ENCODE peak calls at places on chromosomes 5 and 9, in eight cellular contexts. V, U, M, N, T, J, C and O are unnamed samples.

GRCh38 chr5:170139786-170140335 is 34.2 kb downstream of the FOXI1 start:
- DNase-seq in N (no peak), U (no peak), C (no peak), M (no peak), T (peak), V (no peak), J (no peak), O (no peak)

GRCh38 chr9:90838098-90838497 is 36.5 kb downstream of the SYK start:
- DNase-seq in J (no peak), N (peak), C (no peak), T (no peak), U (no peak), M (no peak), V (no peak), O (no peak)

GRCh38 chr9:70625078-70625477 is 210.6 kb upstream of the KLF9 start:
- DNase-seq in V (no peak), T (no peak), C (no peak), M (no peak), U (no peak), J (no peak), N (peak), O (no peak)

GRCh38 chr5:158522001-158522400 is 577.7 kb downstream of the EBF1 start:
- DNase-seq in M (no peak), V (no peak), T (no peak), N (no peak), J (no peak), C (no peak), U (peak), O (no peak)

GRCh38 chr5:30502277-30502676 is 691.2 kb upstream of the CDH6 start:
- DNase-seq in N (no peak), T (no peak), U (peak), J (no peak), M (no peak), C (no peak), V (no peak), O (no peak)

GRCh38 chr5:163408311-163408923 is 29.0 kb upstream of the CCNG1 start:
- DNase-seq in V (no peak), J (peak), N (peak), C (peak), M (no peak), U (peak), T (peak), O (peak)

GRCh38 chr5:172383231-172383802 is 71.0 kb downstream of the SH3PXD2B start:
- DNase-seq in N (no peak), V (no peak), T (no peak), J (peak), M (no peak), C (peak), U (peak), O (no peak)

GRCh38 chr5:179803651-179804598 is 2.7 kb downstream of the MGAT4B start:
- DNase-seq in J (no peak), C (peak), T (no peak), M (peak), V (peak), U (no peak), N (no peak), O (no peak)

GRCh38 chr5:157252741-157253465 is 13.0 kb upstream of the CYFIP2 start:
- DNase-seq in T (no peak), M (no peak), C (no peak), N (no peak), U (peak), J (no peak), V (no peak), O (peak)

GRCh38 chr9:123861086-123861707 is 68.7 kb downstream of the DENND1A start:
- DNase-seq in U (peak), J (no peak), N (no peak), M (no peak), C (no peak), V (no peak), T (no peak), O (no peak)

GRCh38 chr9:17462869-17463464 is 115.9 kb upstream of the SH3GL2 start:
- DNase-seq in J (peak), V (no peak), C (no peak), N (peak), U (peak), T (no peak), M (no peak), O (peak)

GRCh38 chr5:172788771-172789686 is 18.0 kb upstream of the DUSP1 start:
- DNase-seq in U (no peak), V (peak), C (no peak), M (peak), J (no peak), N (no peak), T (no peak), O (no peak)

GRCh38 chr9:128905964-128906363 is 14.8 kb upstream of the PHYHD1 start:
- DNase-seq in M (no peak), C (no peak), T (no peak), U (no peak), V (no peak), N (no peak), J (no peak), O (no peak)

GRCh38 chr5:151095341-151096000 is 14.6 kb upstream of the TNIP1 start:
- DNase-seq in M (no peak), U (peak), N (no peak), V (no peak), T (no peak), C (no peak), J (no peak), O (no peak)

GRCh38 chr5:127602481-127602880 is 46.4 kb upstream of the CTXN3 start:
- DNase-seq in N (peak), M (no peak), T (no peak), C (no peak), J (no peak), V (no peak), U (no peak), O (no peak)

GRCh38 chr9:91089405-91090131 is 272.1 kb downstream of the AUH start:
- DNase-seq in V (no peak), J (no peak), T (no peak), C (peak), M (no peak), U (peak), N (peak), O (no peak)

GRCh38 chr9:38690574-38690973 is 29.4 kb downstream of the FAM240B start:
- DNase-seq in U (no peak), N (no peak), V (no peak), M (no peak), C (no peak), T (no peak), J (no peak), O (no peak)

GRCh38 chr5:130282044-130282443 is 377.8 kb downstream of the CHSY3 start:
- DNase-seq in T (no peak), V (no peak), C (no peak), U (peak), J (no peak), N (no peak), M (no peak), O (no peak)

GRCh38 chr5:132294728-132295504 is 722 bp downstream of the SLC22A4 start:
- DNase-seq in U (peak), J (no peak), M (peak), T (peak), N (peak), C (peak), V (peak), O (peak)

GRCh38 chr5:132298305-132298704 is 4.1 kb downstream of the SLC22A4 start:
- DNase-seq in C (no peak), J (no peak), V (no peak), M (no peak), T (no peak), U (peak), N (no peak), O (no peak)

GRCh38 chr5:132297211-132297940 is 3.2 kb downstream of the SLC22A4 start:
- DNase-seq in M (no peak), V (no peak), U (no peak), C (no peak), T (no peak), N (no peak), J (no peak), O (no peak)

GRCh38 chr5:132295505-132296411 is 1.6 kb downstream of the SLC22A4 start:
- DNase-seq in T (no peak), U (no peak), N (no peak), C (no peak), M (no peak), V (no peak), J (no peak), O (no peak)

GRCh38 chr5:132296412-132297001 is 2.3 kb downstream of the SLC22A4 start:
- DNase-seq in J (no peak), C (no peak), N (no peak), U (peak), M (no peak), V (peak), T (no peak), O (no peak)
- H3K27ac ChIP-seq in J (no peak), C (no peak), N (no peak), U (no peak), M (no peak), V (no peak), T (no peak), O (no peak)

GRCh38 chr5:66873990-66874389 is 277.8 kb downstream of the MAST4 start:
- DNase-seq in J (no peak), V (no peak), M (no peak), N (no peak), U (no peak), T (no peak), C (no peak), O (no peak)
- TF ChIP-seq CTCF in J (no peak), V (no peak), M (no peak), N (no peak), U (no peak), T (no peak), C (no peak), O (no peak)

GRCh38 chr9:109975574-109976327 is 195.8 kb downstream of the PALM2AKAP2 start:
- DNase-seq in V (no peak), T (no peak), J (peak), C (no peak), U (no peak), N (no peak), M (no peak), O (no peak)
- H3K27ac ChIP-seq in V (no peak), T (no peak), J (no peak), C (no peak), U (no peak), N (no peak), M (no peak), O (no peak)

GRCh38 chr9:33785914-33786313 is 9.4 kb upstream of the PRSS3 start:
- DNase-seq in C (no peak), M (no peak), J (no peak), U (peak), T (no peak), V (no peak), N (peak), O (no peak)
- TF ChIP-seq CTCF in C (no peak), M (no peak), J (peak), U (peak), T (no peak), V (peak), N (peak), O (no peak)

GRCh38 chr9:77956555-77956954 is 75.1 kb downstream of the GNAQ start:
- DNase-seq in J (no peak), T (no peak), U (no peak), C (no peak), M (no peak), V (no peak), N (peak), O (no peak)

GRCh38 chr9:77960356-77961153 is 71.1 kb downstream of the GNAQ start:
- DNase-seq in C (no peak), M (no peak), T (no peak), J (no peak), N (peak), U (no peak), V (no peak), O (no peak)

GRCh38 chr9:77954619-77955018 is 77.0 kb downstream of the GNAQ start:
- DNase-seq in J (no peak), M (no peak), U (no peak), V (no peak), C (no peak), N (no peak), T (no peak), O (no peak)

GRCh38 chr9:77959803-77960202 is 71.8 kb downstream of the GNAQ start:
- DNase-seq in T (no peak), N (no peak), U (no peak), J (no peak), V (no peak), M (no peak), C (no peak), O (no peak)

DNA sequence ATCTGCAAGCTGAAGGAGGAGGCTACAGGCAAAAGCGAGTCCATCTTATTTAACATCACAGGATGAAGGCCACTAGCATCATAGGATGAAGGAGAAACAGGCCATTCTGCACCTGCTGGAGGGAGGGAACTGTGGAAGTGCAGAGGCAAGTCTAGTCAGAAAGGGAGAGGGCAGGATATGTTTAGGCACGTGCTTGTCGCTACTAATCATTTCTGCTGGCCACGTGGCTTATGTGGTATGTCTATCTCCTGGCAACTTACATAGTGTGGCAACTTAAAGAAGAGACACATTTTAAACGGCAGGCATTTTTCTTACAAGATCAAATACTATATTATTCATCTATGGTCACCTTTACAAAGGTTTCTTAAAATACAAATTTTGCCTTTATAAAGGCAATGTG is 74.0 kb downstream of the GNAQ start:
- DNase-seq in U (no peak), N (no peak), T (no peak), C (no peak), V (no peak), J (no peak), M (no peak), O (no peak)
- H3K27ac ChIP-seq in U (no peak), N (no peak), T (no peak), C (no peak), V (no peak), J (no peak), M (no peak), O (no peak)

DNA sequence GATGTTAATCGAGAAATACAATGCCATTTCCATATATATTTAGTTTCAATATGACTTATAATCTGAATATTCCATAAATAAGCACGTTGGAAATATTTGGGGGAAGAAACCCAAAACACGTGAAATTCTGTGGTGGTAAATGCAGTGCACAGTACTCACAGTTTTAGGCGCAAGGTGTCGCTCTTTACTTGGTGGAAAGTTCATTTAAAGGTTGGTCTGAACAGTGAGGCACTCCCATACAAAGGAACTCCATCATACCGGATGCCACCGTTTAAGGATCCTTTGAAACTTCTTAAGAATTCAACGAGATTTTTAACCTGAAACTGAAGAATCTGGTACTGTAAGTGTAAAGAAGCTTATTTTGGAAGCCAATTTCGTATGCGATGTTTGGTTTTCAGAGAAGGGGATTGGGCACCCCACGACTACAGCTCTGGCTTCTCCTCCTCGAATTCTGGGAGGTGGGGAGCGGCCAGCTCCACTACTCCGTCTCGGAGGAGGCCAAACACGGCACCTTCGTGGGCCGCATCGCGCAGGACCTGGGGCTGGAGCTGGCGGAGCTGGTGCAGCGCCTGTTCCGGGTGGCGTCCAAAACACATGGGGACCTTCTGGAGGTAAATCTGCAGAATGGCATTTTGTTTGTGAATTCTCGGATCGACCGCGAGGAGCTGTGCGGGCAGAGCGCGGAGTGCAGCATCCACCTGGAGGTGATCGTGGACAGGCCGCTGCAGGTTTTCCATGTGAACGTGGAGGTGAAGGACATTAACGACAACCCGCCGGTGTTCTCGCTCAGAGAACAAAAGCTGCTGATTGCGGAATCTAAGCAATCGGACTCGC is at the start of gene PCDHA11:
- DNase-seq in U (peak), T (no peak), N (peak), V (no peak), J (no peak), M (no peak), C (no peak), O (no peak)
- TF ChIP-seq CTCF in U (no peak), T (no peak), N (peak), V (peak), J (no peak), M (peak), C (peak), O (no peak)

GRCh38 chr5:4366628-4367027 is 771.0 kb downstream of the IRX1 start:
- DNase-seq in C (no peak), N (no peak), M (no peak), V (no peak), J (no peak), U (no peak), T (no peak), O (no peak)

GRCh38 chr5:4362411-4362810 is 766.8 kb downstream of the IRX1 start:
- DNase-seq in M (no peak), N (no peak), V (no peak), T (no peak), U (no peak), J (no peak), C (no peak), O (no peak)

GRCh38 chr5:4359847-4360246 is 764.2 kb downstream of the IRX1 start:
- DNase-seq in V (no peak), N (no peak), C (no peak), T (no peak), M (no peak), U (no peak), J (no peak), O (no peak)

GRCh38 chr5:4363045-4363444 is 767.4 kb downstream of the IRX1 start:
- DNase-seq in U (no peak), C (no peak), T (no peak), V (no peak), N (no peak), J (no peak), M (no peak), O (no peak)

GRCh38 chr5:4361626-4362281 is 766.1 kb downstream of the IRX1 start:
- DNase-seq in N (no peak), C (no peak), J (no peak), M (no peak), T (no peak), V (no peak), U (no peak), O (no peak)
- H3K27ac ChIP-seq in N (no peak), C (no peak), J (no peak), M (no peak), T (no peak), V (no peak), U (no peak), O (no peak)